ENCODE peak calls at places on chromosomes 7 and 10, in nine cellular contexts. One of them, this sample, is unnamed.

GRCh38 chr7:159000859-159001435 is 143.7 kb downstream of the VIPR2 start:
- DNase-seq in amniotic stem cell: no peak
- DNase-seq in Daoy: no peak
- DNase-seq in GM23248: no peak
- DNase-seq in GM04504: no peak
- DNase-seq in foreskin fibroblast: no peak
- DNase-seq in DMS53: no peak
- DNase-seq in activated naive CD8-positive, alpha-beta T cell treated with anti-CD3 and anti-CD28 coated beads for 36 hours: no peak
- DNase-seq in hepatocyte: no peak
- DNase-seq in this sample: no peak

GRCh38 chr7:1819258-1819841 is 149.3 kb downstream of the ELFN1 start:
- DNase-seq in amniotic stem cell: no peak
- DNase-seq in Daoy: no peak
- DNase-seq in GM23248: no peak
- DNase-seq in GM04504: no peak
- DNase-seq in foreskin fibroblast: no peak
- DNase-seq in DMS53: no peak
- DNase-seq in activated naive CD8-positive, alpha-beta T cell treated with anti-CD3 and anti-CD28 coated beads for 36 hours: peak; percentile 42
- DNase-seq in hepatocyte: no peak
- DNase-seq in this sample: no peak

GRCh38 chr10:131215776-131216175 is 95.7 kb downstream of the TCERG1L start:
- DNase-seq in amniotic stem cell: no peak
- DNase-seq in Daoy: no peak
- DNase-seq in GM23248: no peak
- DNase-seq in GM04504: no peak
- DNase-seq in foreskin fibroblast: no peak
- DNase-seq in DMS53: no peak
- DNase-seq in activated naive CD8-positive, alpha-beta T cell treated with anti-CD3 and anti-CD28 coated beads for 36 hours: no peak
- DNase-seq in hepatocyte: no peak
- DNase-seq in this sample: no peak

GRCh38 chr10:43225787-43226153 is 41.1 kb downstream of the RASGEF1A start:
- DNase-seq in amniotic stem cell: no peak
- DNase-seq in Daoy: peak; percentile 21
- DNase-seq in GM23248: no peak
- DNase-seq in GM04504: no peak
- DNase-seq in foreskin fibroblast: no peak
- DNase-seq in DMS53: no peak
- DNase-seq in activated naive CD8-positive, alpha-beta T cell treated with anti-CD3 and anti-CD28 coated beads for 36 hours: peak; percentile 44
- DNase-seq in hepatocyte: no peak
- DNase-seq in this sample: no peak

GRCh38 chr10:107425844-107426553 is 261.5 kb upstream of the SORCS1 start:
- DNase-seq in amniotic stem cell: no peak
- DNase-seq in Daoy: no peak
- DNase-seq in GM23248: no peak
- DNase-seq in GM04504: no peak
- DNase-seq in foreskin fibroblast: no peak
- DNase-seq in DMS53: peak; percentile 17
- DNase-seq in activated naive CD8-positive, alpha-beta T cell treated with anti-CD3 and anti-CD28 coated beads for 36 hours: no peak
- DNase-seq in hepatocyte: no peak
- DNase-seq in this sample: no peak

GRCh38 chr10:43200538-43201390 is 62.5 kb downstream of the CSGALNACT2 start:
- DNase-seq in amniotic stem cell: no peak
- DNase-seq in Daoy: no peak
- DNase-seq in GM23248: no peak
- DNase-seq in GM04504: no peak
- DNase-seq in foreskin fibroblast: no peak
- DNase-seq in DMS53: no peak
- DNase-seq in activated naive CD8-positive, alpha-beta T cell treated with anti-CD3 and anti-CD28 coated beads for 36 hours: no peak
- DNase-seq in hepatocyte: no peak
- DNase-seq in this sample: no peak

GRCh38 chr10:69492746-69493462 is 41.6 kb downstream of the TSPAN15 start:
- DNase-seq in amniotic stem cell: no peak
- DNase-seq in Daoy: no peak
- DNase-seq in GM23248: no peak
- DNase-seq in GM04504: no peak
- DNase-seq in foreskin fibroblast: no peak
- DNase-seq in DMS53: no peak
- DNase-seq in activated naive CD8-positive, alpha-beta T cell treated with anti-CD3 and anti-CD28 coated beads for 36 hours: no peak
- DNase-seq in hepatocyte: no peak
- DNase-seq in this sample: no peak

GRCh38 chr10:103193820-103194529 is 903 bp upstream of the NT5C2 start:
- DNase-seq in amniotic stem cell: no peak
- DNase-seq in Daoy: peak; percentile 70
- DNase-seq in GM23248: peak; percentile 52
- DNase-seq in GM04504: no peak
- DNase-seq in foreskin fibroblast: no peak
- DNase-seq in DMS53: peak; percentile 20
- DNase-seq in activated naive CD8-positive, alpha-beta T cell treated with anti-CD3 and anti-CD28 coated beads for 36 hours: no peak
- DNase-seq in hepatocyte: no peak
- DNase-seq in this sample: no peak

GRCh38 chr10:60382946-60383681 is 6.6 kb downstream of the ANK3 start:
- DNase-seq in amniotic stem cell: no peak
- DNase-seq in Daoy: peak; percentile 33
- DNase-seq in GM23248: peak; percentile 59
- DNase-seq in GM04504: no peak
- DNase-seq in foreskin fibroblast: peak; percentile 42
- DNase-seq in DMS53: no peak
- DNase-seq in activated naive CD8-positive, alpha-beta T cell treated with anti-CD3 and anti-CD28 coated beads for 36 hours: no peak
- DNase-seq in hepatocyte: no peak
- DNase-seq in this sample: no peak

GRCh38 chr10:43453266-43453831 is 16.4 kb downstream of the ZNF487 start:
- DNase-seq in amniotic stem cell: no peak
- DNase-seq in Daoy: no peak
- DNase-seq in GM23248: peak; percentile 43
- DNase-seq in GM04504: no peak
- DNase-seq in foreskin fibroblast: no peak
- DNase-seq in DMS53: no peak
- DNase-seq in activated naive CD8-positive, alpha-beta T cell treated with anti-CD3 and anti-CD28 coated beads for 36 hours: no peak
- DNase-seq in hepatocyte: no peak
- DNase-seq in this sample: no peak

GRCh38 chr7:98394377-98394836 is 6.5 kb downstream of the BAIAP2L1 start:
- DNase-seq in amniotic stem cell: peak; percentile 22
- DNase-seq in Daoy: peak; percentile 9
- DNase-seq in GM23248: peak; percentile 87
- DNase-seq in GM04504: peak; percentile 78
- DNase-seq in foreskin fibroblast: peak; percentile 82
- DNase-seq in DMS53: no peak
- DNase-seq in activated naive CD8-positive, alpha-beta T cell treated with anti-CD3 and anti-CD28 coated beads for 36 hours: no peak
- DNase-seq in hepatocyte: peak; percentile 24
- DNase-seq in this sample: peak; percentile 96

This sample was measured in GM04503.